ENCODE peak calls at places on chromosomes 1 and 21, in four cellular contexts. T is GM12878, N is K562, F is HepG2. K is an unnamed sample.
A peak's percentile ranks its signal among the peaks of the same experiment; 100 is the strongest.

GRCh38 chr21:27759091-27759659 is 792.3 kb upstream of the ADAMTS5 start:
- DNase-seq in F (no peak), N (no peak), T (no peak), K (no peak)

GRCh38 chr1:231550448-231550781 is 21.9 kb downstream of the TSNAX start:
- DNase-seq in F (peak; percentile 50), N (peak; percentile 43), T (no peak), K (peak; percentile 62)

GRCh38 chr1:3924871-3925655 is 25.0 kb upstream of the C1orf174 start:
- DNase-seq in T (no peak), F (no peak), N (no peak), K (no peak)

GRCh38 chr1:87523466-87523865 is 194.8 kb downstream of the LMO4 start:
- DNase-seq in T (no peak), F (no peak), N (no peak), K (no peak)

GRCh38 chr1:244614113-244614836 is 38.7 kb upstream of the DESI2 start:
- DNase-seq in F (no peak), N (no peak), T (no peak), K (no peak)

GRCh38 chr1:29330856-29331255 is 94.5 kb downstream of the PTPRU start:
- DNase-seq in F (no peak), N (no peak), T (no peak), K (no peak)

GRCh38 chr1:230708631-230709580 is 5.0 kb downstream of the AGT start:
- DNase-seq in F (peak; percentile 94), T (no peak), N (peak; percentile 63), K (no peak)

GRCh38 chr1:242088875-242089274 is 90.0 kb upstream of the MAP1LC3C start:
- DNase-seq in F (no peak), T (no peak), N (no peak), K (no peak)

GRCh38 chr1:87206444-87206843 is 122.2 kb upstream of the LMO4 start:
- DNase-seq in N (no peak), T (no peak), F (no peak), K (no peak)

GRCh38 chr1:162676087-162676486 is 43.8 kb downstream of the DDR2 start:
- DNase-seq in T (no peak), N (no peak), F (no peak), K (no peak)

GRCh38 chr1:186518822-186519381 is 58.0 kb upstream of the PDC start:
- DNase-seq in T (no peak), N (no peak), F (no peak), K (no peak)

GRCh38 chr1:213327318-213327667 is 276.3 kb downstream of the RPS6KC1 start:
- DNase-seq in F (no peak), N (no peak), T (no peak), K (no peak)

GRCh38 chr1:208149776-208150514 is 94.2 kb downstream of the PLXNA2 start:
- DNase-seq in N (no peak), F (peak; percentile 66), T (no peak), K (peak; percentile 55)

GRCh38 chr1:32816676-32817158 is 441 bp downstream of the YARS1 start:
- DNase-seq in N (no peak), T (no peak), F (peak; percentile 10), K (peak; percentile 39)

GRCh38 chr1:108057536-108057935 is 92.6 kb upstream of the VAV3 start:
- DNase-seq in N (no peak), T (no peak), F (no peak), K (no peak)

GRCh38 chr1:26055041-26055440 is 9.1 kb upstream of the SLC30A2 start:
- DNase-seq in N (no peak), T (no peak), F (no peak), K (no peak)

GRCh38 chr1:207944571-207944970 is 33.6 kb upstream of the CD34 start:
- DNase-seq in F (no peak), N (no peak), T (no peak), K (no peak)

GRCh38 chr1:79517425-79518219 is 511.1 kb upstream of the ADGRL4 start:
- DNase-seq in N (no peak), T (no peak), F (no peak), K (no peak)

GRCh38 chr1:188170446-188170845 is 1341.7 kb downstream of the PLA2G4A start:
- DNase-seq in N (no peak), F (no peak), T (no peak), K (no peak)

GRCh38 chr1:154405762-154406571 is 824 bp downstream of the IL6R start:
- DNase-seq in T (no peak), F (peak; percentile 44), N (peak; percentile 60), K (no peak)

GRCh38 chr1:172903581-172904220 is 147.0 kb downstream of the TNFSF18 start:
- DNase-seq in N (no peak), F (no peak), T (no peak), K (no peak)

GRCh38 chr1:231869364-231869763 is 242.8 kb downstream of the DISC1 start:
- DNase-seq in N (no peak), F (no peak), T (no peak), K (no peak)

GRCh38 chr1:40153073-40153770 is 8.0 kb upstream of the RLF start:
- DNase-seq in F (peak; percentile 32), N (no peak), T (peak; percentile 59), K (peak; percentile 39)

GRCh38 chr1:245336149-245336983 is 181.6 kb downstream of the KIF26B start:
- DNase-seq in N (no peak), F (no peak), T (no peak), K (no peak)

GRCh38 chr1:239315623-239316217 is 70.6 kb upstream of the CHRM3 start:
- DNase-seq in N (no peak), T (no peak), F (no peak), K (no peak)

GRCh38 chr1:64505944-64506658 is 36.2 kb downstream of the CACHD1 start:
- DNase-seq in F (peak; percentile 13), T (no peak), N (no peak), K (peak; percentile 49)

GRCh38 chr1:154975409-154976205 is 1.1 kb downstream of the CKS1B start:
- DNase-seq in T (peak; percentile 51), F (no peak), N (no peak), K (no peak)

GRCh38 chr21:44727757-44728156 is 16.4 kb upstream of the TSPEAR start:
- DNase-seq in T (no peak), F (no peak), N (no peak), K (no peak)

GRCh38 chr1:239184581-239185244 is 201.7 kb upstream of the CHRM3 start:
- DNase-seq in N (no peak), F (no peak), T (no peak), K (no peak)

GRCh38 chr1:211352985-211353515 is 26.4 kb downstream of the TRAF5 start:
- DNase-seq in N (peak; percentile 78), F (peak; percentile 79), T (no peak), K (peak; percentile 66)
- TF ChIP-seq TARDBP in N (no peak), F (peak; percentile 44), T (no peak), K (no peak)

DNA sequence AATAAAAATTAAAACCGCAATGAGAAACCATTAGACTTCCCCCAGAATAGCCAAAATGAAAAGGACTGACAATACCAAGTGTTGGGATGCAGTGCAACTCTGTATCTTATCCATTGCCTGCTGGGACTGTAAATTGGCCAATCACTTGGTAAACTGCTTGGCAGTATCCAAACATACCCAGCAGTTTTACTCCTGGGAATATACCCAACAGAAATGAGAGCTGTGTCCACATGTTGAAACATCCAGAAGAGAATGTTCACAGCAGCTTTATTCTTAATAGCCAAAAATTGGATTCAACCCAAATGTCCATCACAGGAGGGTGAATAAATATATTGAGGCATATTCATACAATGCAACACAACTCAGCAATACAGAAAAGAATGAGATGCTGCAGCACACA is 13.7 kb upstream of the FAM20B start:
- DNase-seq in N (no peak), F (no peak), T (no peak), K (no peak)
- TF ChIP-seq SP1 in N (no peak), F (no peak), T (no peak), K (no peak)

GRCh38 chr1:53822931-53823330 is 15.2 kb downstream of the NDC1 start:
- DNase-seq in F (no peak), T (no peak), N (no peak), K (no peak)
- TF ChIP-seq TARDBP in F (no peak), T (no peak), N (no peak), K (no peak)

GRCh38 chr1:39115271-39116110 is 89.0 kb upstream of the MACF1 start:
- DNase-seq in T (no peak), N (peak; percentile 70), F (no peak), K (no peak)
- TF ChIP-seq SP1 in T (no peak), N (no peak), F (no peak), K (no peak)

DNA sequence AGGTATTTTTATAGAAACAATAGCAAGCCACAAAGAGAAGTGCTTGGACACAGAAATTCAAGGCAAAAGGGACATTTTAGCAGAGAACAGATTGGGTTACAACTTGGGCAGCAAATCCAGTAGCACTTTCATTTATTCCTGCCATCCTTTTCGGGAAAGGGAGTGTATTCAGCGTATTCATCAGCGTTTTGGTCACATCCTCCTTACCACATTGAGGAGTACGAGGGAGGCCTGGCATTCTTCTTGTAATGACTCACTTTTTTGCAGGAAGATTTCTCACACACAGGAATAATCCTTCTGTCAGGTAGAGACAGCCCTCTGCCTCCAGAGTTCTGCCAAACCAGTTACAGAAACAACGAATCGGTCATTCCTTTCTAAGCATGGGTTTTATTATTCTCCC is 18.1 kb upstream of the FAM78B start:
- DNase-seq in F (no peak), T (no peak), N (no peak), K (no peak)
- TF ChIP-seq TARDBP in F (no peak), T (no peak), N (no peak), K (no peak)

GRCh38 chr1:160708118-160708517 is 3.5 kb downstream of the CD48 start:
- DNase-seq in T (no peak), N (no peak), F (no peak), K (no peak)

GRCh38 chr1:160705176-160705745 is 6.4 kb downstream of the CD48 start:
- DNase-seq in N (no peak), F (no peak), T (no peak), K (no peak)

GRCh38 chr1:160702100-160702499 is 9.5 kb downstream of the CD48 start:
- DNase-seq in F (no peak), N (no peak), T (no peak), K (no peak)

GRCh38 chr1:160707171-160708109 is 4.2 kb downstream of the CD48 start:
- DNase-seq in T (no peak), F (no peak), N (no peak), K (no peak)

DNA sequence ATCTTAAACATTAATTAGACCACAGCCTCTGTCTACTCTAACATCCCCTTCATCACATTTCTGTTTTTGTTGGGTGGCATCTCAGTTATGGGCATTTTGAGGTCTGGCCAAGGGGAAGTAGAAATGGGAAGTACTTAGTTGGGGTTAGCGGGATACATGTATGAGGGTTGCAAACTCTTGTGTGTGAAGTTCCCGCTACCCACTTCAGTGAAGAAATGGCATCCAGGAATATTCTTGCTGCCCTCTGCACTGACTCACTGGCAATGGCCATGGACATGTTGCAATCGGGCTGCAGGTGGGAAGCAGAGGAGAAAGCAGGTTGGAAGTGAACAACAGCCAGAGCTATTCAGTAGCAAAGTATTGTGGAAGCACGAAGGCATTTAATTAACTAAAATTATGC is 7.4 kb downstream of the CD48 start:
- DNase-seq in N (no peak), F (no peak), T (no peak), K (no peak)
- TF ChIP-seq SP1 in N (no peak), F (no peak), T (no peak), K (no peak)

GRCh38 chr1:182990413-182991144 is 32.6 kb upstream of the LAMC1 start:
- DNase-seq in N (no peak), T (no peak), F (no peak), K (no peak)
- TF ChIP-seq TARDBP in N (no peak), T (no peak), F (no peak), K (no peak)

GRCh38 chr1:17919525-17920439 is 164.6 kb downstream of the ACTL8 start:
- DNase-seq in F (no peak), T (no peak), N (peak; percentile 52), K (peak; percentile 46)
- TF ChIP-seq SP1 in F (no peak), T (no peak), N (no peak), K (no peak)

GRCh38 chr1:94983343-94983742 is 56.4 kb upstream of the CNN3 start:
- DNase-seq in F (no peak), N (no peak), T (no peak), K (no peak)
- TF ChIP-seq TARDBP in F (no peak), N (no peak), T (no peak), K (no peak)